ENCODE peak calls at places on chromosomes 2 and 18, in nine cellular contexts. A, V, W, X, D, G, L, F and Y are unnamed samples.
A peak's percentile ranks its signal among the peaks of the same experiment; 100 is the strongest.

GRCh38 chr2:9251154-9252001 is 44.8 kb downstream of the ASAP2 start:
- DNase-seq in A (peak; percentile 86), V (no peak), W (no peak), X (no peak), D (no peak), G (no peak), L (no peak), F (no peak), Y (no peak)

GRCh38 chr2:7899241-7899640 is 782.6 kb upstream of the ID2 start:
- DNase-seq in A (no peak), V (no peak), W (peak; percentile 87), X (no peak), D (no peak), G (no peak), L (no peak), F (peak; percentile 91), Y (no peak)

GRCh38 chr2:99481941-99482340 is 7.9 kb downstream of the REV1 start:
- DNase-seq in A (peak; percentile 36), V (no peak), W (no peak), X (no peak), D (no peak), G (no peak), L (no peak), F (no peak), Y (no peak)

GRCh38 chr2:15665067-15665942 is 73.6 kb downstream of the DDX1 start:
- DNase-seq in A (no peak), V (no peak), W (no peak), X (no peak), D (no peak), G (no peak), L (no peak), F (no peak), Y (no peak)

GRCh38 chr2:25411753-25412152 is 70.0 kb upstream of the DNMT3A start:
- DNase-seq in A (no peak), V (no peak), W (no peak), X (no peak), D (no peak), G (no peak), L (no peak), F (no peak), Y (no peak)

GRCh38 chr2:7812231-7812995 is 869.4 kb upstream of the ID2 start:
- DNase-seq in A (no peak), V (no peak), W (no peak), X (no peak), D (no peak), G (no peak), L (no peak), F (no peak), Y (no peak)

GRCh38 chr2:46042207-46042637 is 255.0 kb upstream of the EPAS1 start:
- DNase-seq in A (no peak), V (no peak), W (no peak), X (no peak), D (no peak), G (no peak), L (no peak), F (no peak), Y (no peak)

GRCh38 chr2:1553671-1554295 is 140.5 kb downstream of the TPO start:
- DNase-seq in A (peak; percentile 70), V (peak; percentile 96), W (no peak), X (no peak), D (no peak), G (no peak), L (no peak), F (no peak), Y (no peak)

GRCh38 chr2:56286936-56287335 is 103.1 kb downstream of the CCDC85A start:
- DNase-seq in A (no peak), V (no peak), W (no peak), X (no peak), D (no peak), G (no peak), L (no peak), F (no peak), Y (no peak)

GRCh38 chr2:109384308-109385271 is 229.2 kb downstream of the SEPTIN10 start:
- DNase-seq in A (peak; percentile 45), V (no peak), W (no peak), X (no peak), D (no peak), G (no peak), L (no peak), F (no peak), Y (no peak)

GRCh38 chr2:218291934-218292699 is at the start of gene TMBIM1:
- DNase-seq in A (peak; percentile 72), V (no peak), W (peak; percentile 21), X (peak; percentile 90), D (peak; percentile 90), G (peak; percentile 93), L (peak; percentile 59), F (peak; percentile 54), Y (peak; percentile 94)

GRCh38 chr2:65367517-65367916 is 64.9 kb downstream of the SPRED2 start:
- DNase-seq in A (peak; percentile 91), V (peak; percentile 59), W (no peak), X (no peak), D (no peak), G (no peak), L (no peak), F (peak; percentile 54), Y (no peak)

GRCh38 chr2:239312741-239313246 is 88.0 kb downstream of the HDAC4 start:
- DNase-seq in A (no peak), V (no peak), W (no peak), X (no peak), D (no peak), G (no peak), L (no peak), F (peak; percentile 40), Y (no peak)

GRCh38 chr2:106566050-106566449 is 78.9 kb downstream of the CD8B2 start:
- DNase-seq in A (no peak), V (peak; percentile 47), W (no peak), X (no peak), D (peak; percentile 57), G (no peak), L (no peak), F (no peak), Y (no peak)

GRCh38 chr2:150020221-150020620 is 432.6 kb upstream of the MMADHC start:
- DNase-seq in A (no peak), V (no peak), W (no peak), X (no peak), D (no peak), G (no peak), L (no peak), F (peak; percentile 26), Y (no peak)

GRCh38 chr2:168245074-168245825 is 2.1 kb downstream of the STK39 start:
- DNase-seq in A (peak; percentile 12), V (no peak), W (no peak), X (no peak), D (no peak), G (no peak), L (no peak), F (no peak), Y (no peak)

GRCh38 chr2:85935746-85936208 is 47.0 kb upstream of the ST3GAL5 start:
- DNase-seq in A (peak; percentile 65), V (no peak), W (no peak), X (no peak), D (no peak), G (no peak), L (no peak), F (no peak), Y (no peak)

GRCh38 chr18:45900623-45901022 is 66.5 kb downstream of the EPG5 start:
- DNase-seq in A (no peak), V (no peak), W (no peak), X (no peak), D (no peak), G (no peak), L (no peak), F (no peak), Y (no peak)